ENCODE peak calls at places on chromosomes 5 and 9, in four cellular contexts. One of them, this sample, is unnamed.

GRCh38 chr9:113590991-113591898 is 127.7 kb downstream of the RGS3 start:
- DNase-seq in Peyer's patch: peak; percentile 84
- DNase-seq in H9: peak; percentile 93
- DNase-seq in left ventricle myocardium inferior: peak; percentile 85
- DNase-seq in this sample: peak; percentile 90

GRCh38 chr5:167993771-167994170 is 297.7 kb upstream of the WWC1 start:
- DNase-seq in Peyer's patch: no peak
- DNase-seq in H9: no peak
- DNase-seq in left ventricle myocardium inferior: no peak
- DNase-seq in this sample: no peak

GRCh38 chr5:156920042-156920860 is 42.8 kb downstream of the TIMD4 start:
- DNase-seq in Peyer's patch: no peak
- DNase-seq in H9: no peak
- DNase-seq in left ventricle myocardium inferior: no peak
- DNase-seq in this sample: no peak

GRCh38 chr9:14021871-14022525 is 291.9 kb downstream of the NFIB start:
- DNase-seq in Peyer's patch: no peak
- DNase-seq in H9: no peak
- DNase-seq in left ventricle myocardium inferior: no peak
- DNase-seq in this sample: no peak

GRCh38 chr5:140239939-140240700 is 62.8 kb downstream of the PFDN1 start:
- DNase-seq in Peyer's patch: peak; percentile 72
- DNase-seq in H9: peak; percentile 87
- DNase-seq in left ventricle myocardium inferior: peak; percentile 61
- DNase-seq in this sample: peak; percentile 80

GRCh38 chr9:120109242-120109641 is 470.7 kb downstream of the CDK5RAP2 start:
- DNase-seq in Peyer's patch: no peak
- DNase-seq in H9: peak; percentile 82
- DNase-seq in left ventricle myocardium inferior: no peak
- DNase-seq in this sample: no peak

GRCh38 chr5:137347865-137348264 is 151.3 kb downstream of the SPOCK1 start:
- DNase-seq in Peyer's patch: no peak
- DNase-seq in H9: no peak
- DNase-seq in left ventricle myocardium inferior: no peak
- DNase-seq in this sample: no peak

GRCh38 chr9:134546231-134546731 is 95.3 kb upstream of the COL5A1 start:
- DNase-seq in Peyer's patch: no peak
- DNase-seq in H9: no peak
- DNase-seq in left ventricle myocardium inferior: peak; percentile 15
- DNase-seq in this sample: peak; percentile 43

GRCh38 chr9:119268985-119269384 is 100.2 kb downstream of the BRINP1 start:
- DNase-seq in Peyer's patch: no peak
- DNase-seq in H9: no peak
- DNase-seq in left ventricle myocardium inferior: no peak
- DNase-seq in this sample: no peak

GRCh38 chr9:89398651-89399050 is 80.4 kb downstream of the SECISBP2 start:
- DNase-seq in Peyer's patch: no peak
- DNase-seq in H9: no peak
- DNase-seq in left ventricle myocardium inferior: no peak
- DNase-seq in this sample: no peak
- H3K27ac ChIP-seq in Peyer's patch: no peak overlapping the region
- H3K27ac ChIP-seq in H9: no peak overlapping the region
- H3K27ac ChIP-seq in left ventricle myocardium inferior: no peak overlapping the region
- H3K27ac ChIP-seq in this sample: peak overlapping the region; percentile 92

GRCh38 chr5:67092447-67093023 is 104.1 kb downstream of the CD180 start:
- DNase-seq in Peyer's patch: no peak
- DNase-seq in H9: no peak
- DNase-seq in left ventricle myocardium inferior: no peak
- DNase-seq in this sample: no peak
- H3K27ac ChIP-seq in Peyer's patch: no peak overlapping the region
- H3K27ac ChIP-seq in H9: no peak overlapping the region
- H3K27ac ChIP-seq in left ventricle myocardium inferior: peak overlapping the region; percentile 88
- H3K27ac ChIP-seq in this sample: peak overlapping the region; percentile 35

GRCh38 chr5:78701795-78702406 is 53.3 kb upstream of the LHFPL2 start:
- DNase-seq in Peyer's patch: no peak
- DNase-seq in H9: no peak
- DNase-seq in left ventricle myocardium inferior: no peak
- DNase-seq in this sample: no peak
- H3K27ac ChIP-seq in Peyer's patch: no peak overlapping the region
- H3K27ac ChIP-seq in H9: no peak overlapping the region
- H3K27ac ChIP-seq in left ventricle myocardium inferior: no peak overlapping the region
- H3K27ac ChIP-seq in this sample: no peak overlapping the region

GRCh38 chr9:77521091-77521490 is 127.0 kb downstream of the GNA14 start:
- DNase-seq in Peyer's patch: no peak
- DNase-seq in H9: no peak
- DNase-seq in left ventricle myocardium inferior: peak; percentile 60
- DNase-seq in this sample: no peak
- H3K27ac ChIP-seq in Peyer's patch: no peak overlapping the region
- H3K27ac ChIP-seq in H9: no peak overlapping the region
- H3K27ac ChIP-seq in left ventricle myocardium inferior: peak overlapping the region; percentile 60
- H3K27ac ChIP-seq in this sample: no peak overlapping the region

GRCh38 chr9:131032384-131032783 is 23.4 kb downstream of the LAMC3 start:
- DNase-seq in Peyer's patch: no peak
- DNase-seq in H9: no peak
- DNase-seq in left ventricle myocardium inferior: no peak
- DNase-seq in this sample: no peak

GRCh38 chr9:131033269-131034224 is 24.6 kb downstream of the LAMC3 start:
- DNase-seq in Peyer's patch: no peak
- DNase-seq in H9: no peak
- DNase-seq in left ventricle myocardium inferior: no peak
- DNase-seq in this sample: no peak

GRCh38 chr9:131036071-131036470 is 27.1 kb downstream of the LAMC3 start:
- DNase-seq in Peyer's patch: no peak
- DNase-seq in H9: no peak
- DNase-seq in left ventricle myocardium inferior: no peak
- DNase-seq in this sample: no peak

GRCh38 chr9:131035548-131035947 is 26.6 kb downstream of the LAMC3 start:
- DNase-seq in Peyer's patch: no peak
- DNase-seq in H9: no peak
- DNase-seq in left ventricle myocardium inferior: no peak
- DNase-seq in this sample: no peak

DNA sequence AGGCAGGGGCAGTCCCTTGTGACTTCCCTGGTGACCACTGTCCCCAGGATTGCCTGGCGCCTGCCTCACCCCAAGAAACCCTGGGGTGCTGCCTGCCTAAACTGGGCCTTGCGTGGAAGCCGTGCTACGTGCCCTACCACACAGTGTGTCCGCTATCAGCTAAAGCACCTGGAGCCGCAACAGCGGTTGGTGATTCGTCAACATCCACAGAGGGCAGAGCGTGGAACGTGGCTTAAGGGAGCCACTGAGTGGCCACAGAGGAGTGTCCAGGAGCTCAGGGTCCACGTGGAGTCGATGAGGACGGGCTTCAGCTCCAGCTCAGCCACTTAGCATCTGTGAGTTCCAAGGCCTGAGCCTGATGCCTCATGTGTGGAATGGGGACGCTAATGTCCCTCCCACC is 25.3 kb downstream of the LAMC3 start:
- DNase-seq in Peyer's patch: no peak
- DNase-seq in H9: no peak
- DNase-seq in left ventricle myocardium inferior: no peak
- DNase-seq in this sample: no peak
- H3K27ac ChIP-seq in Peyer's patch: no peak overlapping the region
- H3K27ac ChIP-seq in H9: no peak overlapping the region
- H3K27ac ChIP-seq in left ventricle myocardium inferior: no peak overlapping the region
- H3K27ac ChIP-seq in this sample: no peak overlapping the region

GRCh38 chr9:121358747-121359146 is 11.3 kb downstream of the STOM start:
- DNase-seq in Peyer's patch: no peak
- DNase-seq in H9: no peak
- DNase-seq in left ventricle myocardium inferior: no peak
- DNase-seq in this sample: no peak
- H3K27ac ChIP-seq in Peyer's patch: peak overlapping the region; percentile 38
- H3K27ac ChIP-seq in H9: no peak overlapping the region
- H3K27ac ChIP-seq in left ventricle myocardium inferior: peak overlapping the region; percentile 98
- H3K27ac ChIP-seq in this sample: peak overlapping the region; percentile 97

This sample was measured in spleen.